ENCODE peak calls at places on chromosomes 6 and 20, in five cellular contexts. H is H9, V is IMR-90, D is fibroblast of lung, L is Karpas-422. M is an unnamed sample. For H3K27me3, the result is how much of the 10 kb centered on the place peaks cover.

GRCh38 chr6:170523256-170524187 is 29.6 kb downstream of the PSMB1 start:
- DNase-seq in V (no peak), L (no peak), H (no peak), D (no peak), M (no peak)

GRCh38 chr6:81997091-81997926 is 244.8 kb upstream of the TENT5A start:
- DNase-seq in L (no peak), H (no peak), D (peak), V (peak), M (no peak)

GRCh38 chr6:25629202-25629584 is 22.8 kb upstream of the SCGN start:
- DNase-seq in L (no peak), V (no peak), D (no peak), H (no peak), M (no peak)

GRCh38 chr6:150767585-150768164 is 97.8 kb upstream of the MTHFD1L start:
- DNase-seq in H (no peak), L (no peak), V (no peak), D (no peak), M (no peak)

GRCh38 chr6:2229039-2229438 is 16.4 kb downstream of the GMDS start:
- DNase-seq in V (no peak), H (no peak), L (no peak), D (no peak), M (no peak)

GRCh38 chr6:123803862-123804681 is at the start of gene NKAIN2:
- DNase-seq in L (no peak), V (no peak), D (no peak), H (peak), M (no peak)

GRCh38 chr6:31285496-31285895 is 13.6 kb upstream of the HLA-C start:
- DNase-seq in V (no peak), H (no peak), L (no peak), D (no peak), M (no peak)

GRCh38 chr6:41723178-41723935 is 12.1 kb downstream of the TFEB start:
- DNase-seq in H (peak), L (peak), V (peak), D (peak), M (peak)

GRCh38 chr6:161547617-161548016 is 273.8 kb upstream of the AGPAT4 start:
- DNase-seq in H (no peak), V (no peak), D (no peak), L (no peak), M (no peak)

GRCh38 chr6:5967594-5967993 is 39.1 kb downstream of the NRN1 start:
- DNase-seq in D (no peak), V (no peak), H (no peak), L (peak), M (no peak)

GRCh38 chr6:163958646-163959045 is 544.1 kb downstream of the QKI start:
- DNase-seq in V (peak), H (no peak), L (no peak), D (peak), M (no peak)

GRCh38 chr6:127392301-127392700 is 48.9 kb upstream of the ECHDC1 start:
- DNase-seq in V (no peak), L (no peak), D (no peak), H (no peak), M (no peak)

DNA sequence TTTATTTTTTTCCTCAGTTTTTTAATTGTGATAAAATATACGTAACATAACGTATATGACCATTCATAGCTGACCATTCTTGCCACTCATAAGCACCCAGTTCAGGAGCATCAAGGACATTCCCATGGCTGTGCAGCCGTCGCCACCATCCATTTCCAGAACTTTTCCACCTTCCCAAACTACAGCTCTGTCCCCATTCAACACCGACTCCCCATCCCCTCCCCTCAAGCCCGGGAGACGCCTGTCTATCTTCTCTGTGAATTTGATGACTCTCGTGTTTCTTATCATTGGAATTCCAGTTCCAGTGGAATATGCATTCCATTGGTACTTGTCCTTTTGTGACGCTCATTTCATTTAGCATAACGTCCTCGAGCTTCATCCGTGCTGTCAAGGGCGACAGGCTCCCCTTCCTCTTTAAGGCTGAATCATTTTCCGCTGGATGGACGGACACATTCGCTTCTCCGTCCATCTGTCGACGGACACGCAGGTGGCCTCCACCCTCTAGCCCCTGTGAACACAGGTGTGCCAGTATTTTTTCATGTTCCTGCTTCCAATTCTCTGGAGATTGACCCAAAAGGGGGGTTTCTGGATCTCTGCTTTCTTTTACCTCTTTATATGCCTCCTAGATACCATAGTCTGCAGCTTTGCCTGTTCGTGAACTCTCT is 88.1 kb downstream of the YTHDF1 start:
- DNase-seq in H (no peak), D (no peak), V (no peak), L (no peak), M (no peak)
- H3K27me3 ChIP-seq in H (under half), D (under half), V (under half), L (under half), M (under half)

GRCh38 chr20:38842558-38842981 is 37.1 kb downstream of the PPP1R16B start:
- DNase-seq in V (no peak), D (no peak), L (peak), H (no peak), M (peak)
- H3K9ac ChIP-seq in V (no peak), D (no peak), L (no peak), H (no peak), M (no peak)

DNA sequence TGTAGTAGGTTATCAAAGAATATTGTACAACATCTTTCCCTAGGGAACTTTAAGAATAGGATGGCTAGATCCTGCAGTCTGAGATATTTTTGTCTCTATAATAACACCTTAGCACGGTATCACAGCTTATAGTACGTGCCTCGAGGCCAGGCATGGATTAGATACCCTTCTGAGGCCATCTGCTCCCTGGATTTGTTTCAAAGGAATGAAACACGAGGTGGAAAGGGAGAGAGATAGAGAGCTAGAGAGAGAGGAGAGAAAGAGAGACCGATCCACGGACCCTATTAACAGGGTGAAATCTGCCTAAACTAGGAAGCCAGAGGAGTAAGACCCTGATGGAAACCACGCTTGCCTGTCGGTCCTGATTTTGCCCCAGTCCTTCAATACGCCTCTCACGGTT is 92.5 kb downstream of the CD83 start:
- DNase-seq in V (no peak), H (no peak), L (no peak), D (no peak), M (no peak)
- H2AFZ ChIP-seq in V (peak), H (no peak), L (peak), D (no peak), M (peak)

GRCh38 chr20:51249781-51250180 is 226.9 kb upstream of the KCNG1 start:
- DNase-seq in H (no peak), L (no peak), V (no peak), D (no peak), M (no peak)
- H3K27me3 ChIP-seq in H (under half), L (under half), V (half or more), D (under half), M (under half)

GRCh38 chr6:35728663-35729348 is 8.0 kb upstream of the ARMC12 start:
- DNase-seq in V (no peak), L (peak), H (no peak), D (no peak), M (peak)
- H3K9ac ChIP-seq in V (peak), L (peak), H (no peak), D (peak), M (peak)

GRCh38 chr20:25571240-25571639 is 14.1 kb downstream of the NINL start:
- DNase-seq in L (no peak), H (no peak), V (no peak), D (no peak), M (no peak)
- H2AFZ ChIP-seq in L (no peak), H (no peak), V (no peak), D (no peak), M (no peak)

DNA sequence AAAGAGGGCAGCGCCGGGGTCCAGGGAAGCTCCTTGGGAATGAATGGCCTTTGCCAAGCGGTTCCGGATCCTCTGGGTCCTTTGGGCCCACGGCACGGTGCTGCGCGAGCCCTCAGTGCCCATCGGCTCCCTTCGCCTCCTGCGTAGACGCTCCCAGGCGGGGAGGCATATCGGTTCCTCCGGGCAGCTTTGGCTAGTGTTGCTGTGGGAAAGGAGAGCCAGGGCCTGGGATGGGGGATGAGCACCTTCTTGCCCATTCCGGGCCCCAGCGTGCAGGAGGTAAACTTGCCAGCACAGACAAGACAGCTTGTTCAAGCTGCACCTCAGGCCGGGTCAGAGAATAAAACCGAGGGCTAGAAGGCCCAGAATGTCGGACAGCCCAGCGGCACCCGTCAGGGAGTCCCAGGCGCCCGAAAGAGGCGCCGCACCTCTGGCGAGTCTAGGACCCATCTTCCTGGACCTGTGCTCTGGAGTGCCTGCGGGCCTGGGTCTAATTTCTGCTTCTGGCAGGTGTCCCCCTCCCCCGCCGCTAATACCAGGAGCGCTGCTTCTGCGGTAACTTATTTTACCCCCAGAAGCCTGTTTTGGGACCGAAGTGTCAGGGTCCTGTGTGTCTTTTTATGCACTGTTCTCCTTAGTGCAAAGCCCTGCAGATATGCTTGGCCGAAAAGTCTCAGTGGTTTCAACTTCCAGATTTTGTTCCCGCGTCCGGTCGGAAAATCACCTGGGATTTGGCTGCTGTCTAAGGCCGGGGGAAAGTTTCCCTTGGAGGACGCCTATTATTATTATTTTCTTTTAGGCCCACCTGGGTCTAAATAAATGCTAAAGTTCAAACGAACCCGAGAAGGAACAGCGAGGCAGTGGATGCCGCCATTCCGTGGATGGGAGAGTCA is 1.7 kb upstream of the TFAP2C start:
- DNase-seq in H (peak), D (no peak), L (no peak), V (no peak), M (no peak)
- H3K27me3 ChIP-seq in H (under half), D (half or more), L (under half), V (half or more), M (under half)

GRCh38 chr20:32188376-32189122 is 19.0 kb downstream of the PLAGL2 start:
- DNase-seq in V (no peak), D (no peak), H (no peak), L (no peak), M (no peak)

GRCh38 chr20:32191422-32191821 is 16.1 kb downstream of the PLAGL2 start:
- DNase-seq in V (no peak), H (no peak), D (no peak), L (no peak), M (no peak)

GRCh38 chr20:32190608-32191415 is 16.7 kb downstream of the PLAGL2 start:
- DNase-seq in L (no peak), H (peak), D (peak), V (no peak), M (no peak)

GRCh38 chr20:32189691-32190607 is 17.6 kb downstream of the PLAGL2 start:
- DNase-seq in D (peak), V (peak), L (no peak), H (peak), M (peak)

GRCh38 chr20:32189123-32189410 is 18.5 kb downstream of the PLAGL2 start:
- DNase-seq in L (no peak), H (no peak), V (no peak), D (no peak), M (no peak)
- H3K9ac ChIP-seq in L (no peak), H (no peak), V (no peak), D (peak), M (peak)

GRCh38 chr6:36666726-36667591 is 11.6 kb upstream of the CDKN1A start:
- DNase-seq in H (peak), V (peak), D (peak), L (peak), M (no peak)
- H2AFZ ChIP-seq in H (no peak), V (peak), D (no peak), L (peak), M (no peak)

DNA sequence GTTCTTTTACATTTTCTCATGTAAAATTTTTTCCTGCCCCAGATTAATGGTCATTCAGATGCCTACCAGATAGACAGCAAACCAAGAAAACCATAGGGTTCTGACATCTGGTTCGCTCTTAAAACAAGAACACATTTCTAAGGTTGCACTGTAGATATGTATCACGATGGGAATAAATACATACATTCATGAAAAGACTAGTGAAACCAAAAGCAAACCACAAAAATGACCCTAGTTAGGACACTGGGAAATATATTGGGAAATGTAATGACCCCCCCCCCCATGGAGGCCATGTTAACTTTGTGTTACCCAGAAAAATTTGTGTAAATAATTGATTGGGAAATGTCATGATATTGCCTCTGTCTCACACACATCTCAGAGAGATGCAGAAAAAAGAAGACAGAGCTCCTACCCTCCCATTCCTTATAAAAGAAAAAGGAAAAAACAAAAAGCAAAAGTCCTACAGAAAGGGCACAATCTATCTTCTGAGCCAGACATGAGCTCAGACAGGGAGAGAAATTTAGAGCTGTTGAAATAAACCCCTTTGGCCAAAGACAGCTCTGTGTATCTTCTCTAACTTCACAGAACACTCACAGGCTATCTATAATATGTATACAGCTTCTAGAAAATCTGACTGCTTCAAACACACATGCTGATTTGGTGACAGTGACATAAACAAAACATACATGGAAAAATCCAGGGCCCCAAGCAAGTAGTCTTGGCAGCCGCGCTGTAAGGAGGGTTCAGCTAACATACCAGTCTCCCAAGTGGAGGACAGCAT is 37.3 kb downstream of the MTFR2 start:
- DNase-seq in D (peak), H (no peak), V (no peak), L (no peak), M (no peak)
- H3K27me3 ChIP-seq in D (under half), H (under half), V (under half), L (under half), M (under half)